ENCODE peak calls at places on chromosomes 6 and 20, in eight cellular contexts. Y is activated CD4-positive, alpha-beta T cell treated with anti-CD3 and anti-CD28 coated beads for 24 hours; W is MV-4-11; F is EH; U is stimulated activated CD8-positive, alpha-beta memory T cell treated with anti-CD3 and anti-CD28 coated beads, Interleukin-7, amount 100 ng/mL, for 48 hours; S is CD4-positive, CD25-positive, alpha-beta regulatory T cell; O is COR-L47; T is ovary. E is an unnamed sample.

GRCh38 chr6:159821111-159821510 is 21.0 kb downstream of the PNLDC1 start:
- DNase-seq in S (no peak), O (no peak), W (peak), Y (no peak), T (no peak), U (no peak), F (no peak), E (no peak)

GRCh38 chr6:93194480-93194879 is 224.9 kb downstream of the EPHA7 start:
- DNase-seq in W (no peak), F (no peak), Y (no peak), U (no peak), T (no peak), O (no peak), S (no peak), E (no peak)

GRCh38 chr20:51347871-51348270 is 194.6 kb downstream of the NFATC2 start:
- DNase-seq in F (peak), W (no peak), T (no peak), U (no peak), S (no peak), Y (no peak), O (no peak), E (no peak)

GRCh38 chr6:102798631-102799030 is 1405.1 kb downstream of the GRIK2 start:
- DNase-seq in O (no peak), U (no peak), S (no peak), W (no peak), Y (no peak), F (no peak), T (no peak), E (no peak)

GRCh38 chr6:15453622-15454021 is 207.8 kb downstream of the JARID2 start:
- DNase-seq in T (no peak), Y (no peak), F (no peak), O (no peak), U (no peak), S (no peak), W (no peak), E (no peak)

GRCh38 chr20:47568019-47568418 is 66.3 kb downstream of the NCOA3 start:
- DNase-seq in S (no peak), F (peak), Y (no peak), U (no peak), T (no peak), O (peak), W (no peak), E (no peak)

GRCh38 chr6:95670011-95670463 is 92.7 kb downstream of the MANEA start:
- DNase-seq in F (no peak), W (no peak), T (no peak), U (no peak), Y (no peak), S (no peak), O (no peak), E (no peak)

GRCh38 chr6:79949235-79949634 is 1.9 kb upstream of the ELOVL4 start:
- DNase-seq in W (peak), O (peak), S (peak), T (no peak), U (no peak), Y (no peak), F (peak), E (peak)